ENCODE peak calls at places on chromosomes 16 and 17, in four cellular contexts. One of them, this sample, is unnamed.

GRCh38 chr16:6602401-6602800 is 730.2 kb upstream of the RBFOX1 start:
- DNase-seq in HepG2: no peak
- DNase-seq in WTC11: no peak
- DNase-seq in K562: no peak
- DNase-seq in this sample: no peak

GRCh38 chr16:29720703-29721102 is 25.1 kb downstream of the C16orf54 start:
- DNase-seq in HepG2: peak
- DNase-seq in WTC11: no peak
- DNase-seq in K562: no peak
- DNase-seq in this sample: no peak

GRCh38 chr16:79651363-79651762 is 50.8 kb upstream of the MAF start:
- DNase-seq in HepG2: no peak
- DNase-seq in WTC11: no peak
- DNase-seq in K562: no peak
- DNase-seq in this sample: no peak

GRCh38 chr16:68707341-68708152 is 29.5 kb upstream of the CDH1 start:
- DNase-seq in HepG2: peak
- DNase-seq in WTC11: peak
- DNase-seq in K562: peak
- DNase-seq in this sample: no peak

GRCh38 chr17:74545456-74546230 is at the start of gene CD300C:
- DNase-seq in HepG2: no peak
- DNase-seq in WTC11: no peak
- DNase-seq in K562: no peak
- DNase-seq in this sample: no peak

GRCh38 chr16:2751577-2752034 is 832 bp upstream of the SRRM2 start:
- DNase-seq in HepG2: peak
- DNase-seq in WTC11: peak
- DNase-seq in K562: no peak
- DNase-seq in this sample: no peak

GRCh38 chr16:29811896-29812665 is at the start of gene PRRT2:
- DNase-seq in HepG2: no peak
- DNase-seq in WTC11: peak
- DNase-seq in K562: peak
- DNase-seq in this sample: no peak

GRCh38 chr16:35516551-35516950 is 2057.1 kb downstream of the TP53TG3F start:
- DNase-seq in HepG2: no peak
- DNase-seq in WTC11: no peak
- DNase-seq in K562: no peak
- DNase-seq in this sample: no peak

GRCh38 chr16:71421911-71422310 is 19.9 kb downstream of the TLE7 start:
- DNase-seq in HepG2: peak
- DNase-seq in WTC11: peak
- DNase-seq in K562: peak
- DNase-seq in this sample: no peak

GRCh38 chr17:13114601-13115024 is 96.8 kb upstream of the ELAC2 start:
- DNase-seq in HepG2: peak
- DNase-seq in WTC11: peak
- DNase-seq in K562: peak
- DNase-seq in this sample: no peak

GRCh38 chr17:27247071-27247957 is 46.6 kb upstream of the WSB1 start:
- DNase-seq in HepG2: peak
- DNase-seq in WTC11: no peak
- DNase-seq in K562: no peak
- DNase-seq in this sample: no peak

GRCh38 chr17:319266-319665 is 33.3 kb downstream of the RPH3AL start:
- DNase-seq in HepG2: no peak
- DNase-seq in WTC11: no peak
- DNase-seq in K562: no peak
- DNase-seq in this sample: no peak

GRCh38 chr16:28155293-28155692 is 56.5 kb downstream of the XPO6 start:
- DNase-seq in HepG2: no peak
- DNase-seq in WTC11: no peak
- DNase-seq in K562: no peak
- DNase-seq in this sample: no peak

GRCh38 chr17:63337579-63337978 is 108.5 kb downstream of the CYB561 start:
- DNase-seq in HepG2: no peak
- DNase-seq in WTC11: no peak
- DNase-seq in K562: no peak
- DNase-seq in this sample: no peak

GRCh38 chr17:63338272-63338671 is 107.8 kb downstream of the CYB561 start:
- DNase-seq in HepG2: no peak
- DNase-seq in WTC11: no peak
- DNase-seq in K562: no peak
- DNase-seq in this sample: no peak

GRCh38 chr17:63332286-63332685 is 113.8 kb downstream of the CYB561 start:
- DNase-seq in HepG2: no peak
- DNase-seq in WTC11: no peak
- DNase-seq in K562: no peak
- DNase-seq in this sample: no peak

GRCh38 chr17:63333869-63334268 is 112.2 kb downstream of the CYB561 start:
- DNase-seq in HepG2: no peak
- DNase-seq in WTC11: no peak
- DNase-seq in K562: no peak
- DNase-seq in this sample: no peak

GRCh38 chr17:63335818-63336217 is 110.3 kb downstream of the CYB561 start:
- DNase-seq in HepG2: no peak
- DNase-seq in WTC11: no peak
- DNase-seq in K562: no peak
- DNase-seq in this sample: no peak
- TF ChIP-seq ETV6 in HepG2: no peak
- TF ChIP-seq ETV6 in WTC11: no peak
- TF ChIP-seq ETV6 in K562: no peak
- TF ChIP-seq ETV6 in this sample: no peak

DNA sequence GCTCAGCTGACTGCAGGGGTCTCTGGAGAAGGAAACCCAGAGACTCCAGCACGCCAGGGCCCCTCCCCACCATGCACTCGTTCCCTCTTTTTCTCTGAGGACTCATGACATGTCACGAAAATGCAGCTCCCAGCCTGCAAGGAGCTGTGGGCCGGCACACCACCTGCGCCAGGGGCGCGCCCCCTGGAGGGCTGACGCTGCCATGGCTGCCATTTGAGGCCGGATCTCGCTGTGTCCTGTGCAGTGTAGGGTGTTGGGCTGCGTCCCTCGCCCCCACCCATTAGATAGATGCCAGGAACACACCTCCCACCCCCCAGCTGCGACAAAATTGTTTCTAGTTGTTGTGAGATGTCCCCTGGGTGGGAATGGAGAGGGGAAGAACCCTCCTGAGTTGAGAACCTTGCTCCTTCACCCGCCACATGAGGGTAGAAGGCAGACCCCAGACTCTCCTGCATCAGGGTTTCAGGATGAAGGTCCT is 8.2 kb downstream of the SYNGR2 start:
- DNase-seq in HepG2: no peak
- DNase-seq in WTC11: peak
- DNase-seq in K562: peak
- DNase-seq in this sample: no peak
- TF ChIP-seq ATF2 in HepG2: no peak
- TF ChIP-seq ATF2 in WTC11: no peak
- TF ChIP-seq ATF2 in K562: no peak
- TF ChIP-seq ATF2 in this sample: peak

DNA sequence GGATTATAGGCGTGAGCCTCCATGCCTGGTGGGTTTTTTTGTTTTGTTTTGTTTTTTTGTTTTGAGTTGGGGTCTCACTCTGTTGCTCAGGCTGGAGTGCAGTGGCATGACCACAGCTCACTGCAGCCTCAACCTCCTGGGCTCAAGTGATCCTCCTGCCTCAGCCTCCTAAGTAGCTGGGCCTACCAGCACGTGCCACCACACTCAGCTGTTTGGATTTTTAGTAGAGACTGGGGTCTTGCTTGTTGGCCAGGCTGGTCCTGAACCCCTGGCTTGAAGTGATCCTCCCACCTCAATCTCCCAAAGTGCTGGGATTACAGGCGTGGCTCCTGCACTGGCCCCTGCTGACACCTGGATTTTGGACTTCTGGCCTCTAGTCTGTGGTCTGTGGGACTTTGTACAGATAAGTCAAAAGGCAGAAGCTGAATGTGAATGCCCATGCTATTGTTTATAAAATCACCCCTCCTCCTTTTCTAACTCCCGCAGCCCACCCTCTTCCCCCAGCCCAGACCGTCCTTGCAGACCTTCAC is 5.7 kb downstream of the SNAI3 start:
- DNase-seq in HepG2: no peak
- DNase-seq in WTC11: no peak
- DNase-seq in K562: no peak
- DNase-seq in this sample: no peak
- TF ChIP-seq ETV6 in HepG2: no peak
- TF ChIP-seq ETV6 in WTC11: no peak
- TF ChIP-seq ETV6 in K562: no peak
- TF ChIP-seq ETV6 in this sample: no peak

GRCh38 chr17:42345396-42346078 is 42.7 kb downstream of the STAT3 start:
- DNase-seq in HepG2: no peak
- DNase-seq in WTC11: no peak
- DNase-seq in K562: no peak
- DNase-seq in this sample: no peak

GRCh38 chr17:42347606-42348005 is 40.6 kb downstream of the STAT3 start:
- DNase-seq in HepG2: no peak
- DNase-seq in WTC11: no peak
- DNase-seq in K562: no peak
- DNase-seq in this sample: no peak

GRCh38 chr17:42346473-42346872 is 41.8 kb downstream of the STAT3 start:
- DNase-seq in HepG2: no peak
- DNase-seq in WTC11: no peak
- DNase-seq in K562: no peak
- DNase-seq in this sample: no peak

GRCh38 chr17:42348104-42348503 is 40.1 kb downstream of the STAT3 start:
- DNase-seq in HepG2: no peak
- DNase-seq in WTC11: no peak
- DNase-seq in K562: no peak
- DNase-seq in this sample: no peak

DNA sequence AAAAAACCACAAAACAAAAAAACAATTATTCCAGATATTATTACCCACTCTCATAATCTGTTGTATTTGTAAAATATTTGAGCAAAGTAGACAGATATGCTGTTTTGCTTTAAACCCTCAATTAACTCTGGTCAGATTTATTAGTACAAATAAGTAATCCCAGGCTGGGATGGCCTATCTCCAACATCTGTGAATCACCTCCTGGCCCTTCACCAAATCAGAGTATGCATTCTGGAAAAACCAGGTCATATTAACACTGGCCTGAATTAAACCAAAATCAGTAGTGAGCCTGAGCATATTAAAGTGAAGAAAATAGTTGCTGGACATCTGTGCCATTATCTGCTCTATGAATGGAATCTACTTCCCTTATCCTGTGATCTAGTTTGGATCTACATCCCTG is 41.0 kb downstream of the STAT3 start:
- DNase-seq in HepG2: no peak
- DNase-seq in WTC11: no peak
- DNase-seq in K562: no peak
- DNase-seq in this sample: no peak
- TF ChIP-seq ATF2 in HepG2: no peak
- TF ChIP-seq ATF2 in WTC11: no peak
- TF ChIP-seq ATF2 in K562: no peak
- TF ChIP-seq ATF2 in this sample: no peak

GRCh38 chr16:47211218-47211617 is 67.5 kb upstream of the NETO2 start:
- DNase-seq in HepG2: no peak
- DNase-seq in WTC11: no peak
- DNase-seq in K562: no peak
- DNase-seq in this sample: no peak
- TF ChIP-seq ETV6 in HepG2: no peak
- TF ChIP-seq ETV6 in WTC11: no peak
- TF ChIP-seq ETV6 in K562: no peak
- TF ChIP-seq ETV6 in this sample: no peak

GRCh38 chr16:31697744-31698125 is 170.0 kb downstream of the AHSP start:
- DNase-seq in HepG2: no peak
- DNase-seq in WTC11: no peak
- DNase-seq in K562: no peak
- DNase-seq in this sample: no peak

GRCh38 chr16:31698901-31699300 is 171.2 kb downstream of the AHSP start:
- DNase-seq in HepG2: no peak
- DNase-seq in WTC11: no peak
- DNase-seq in K562: no peak
- DNase-seq in this sample: no peak

GRCh38 chr16:31699601-31700000 is 171.9 kb downstream of the AHSP start:
- DNase-seq in HepG2: no peak
- DNase-seq in WTC11: no peak
- DNase-seq in K562: no peak
- DNase-seq in this sample: no peak

GRCh38 chr16:31695667-31696066 is 168.0 kb downstream of the AHSP start:
- DNase-seq in HepG2: no peak
- DNase-seq in WTC11: no peak
- DNase-seq in K562: no peak
- DNase-seq in this sample: no peak

DNA sequence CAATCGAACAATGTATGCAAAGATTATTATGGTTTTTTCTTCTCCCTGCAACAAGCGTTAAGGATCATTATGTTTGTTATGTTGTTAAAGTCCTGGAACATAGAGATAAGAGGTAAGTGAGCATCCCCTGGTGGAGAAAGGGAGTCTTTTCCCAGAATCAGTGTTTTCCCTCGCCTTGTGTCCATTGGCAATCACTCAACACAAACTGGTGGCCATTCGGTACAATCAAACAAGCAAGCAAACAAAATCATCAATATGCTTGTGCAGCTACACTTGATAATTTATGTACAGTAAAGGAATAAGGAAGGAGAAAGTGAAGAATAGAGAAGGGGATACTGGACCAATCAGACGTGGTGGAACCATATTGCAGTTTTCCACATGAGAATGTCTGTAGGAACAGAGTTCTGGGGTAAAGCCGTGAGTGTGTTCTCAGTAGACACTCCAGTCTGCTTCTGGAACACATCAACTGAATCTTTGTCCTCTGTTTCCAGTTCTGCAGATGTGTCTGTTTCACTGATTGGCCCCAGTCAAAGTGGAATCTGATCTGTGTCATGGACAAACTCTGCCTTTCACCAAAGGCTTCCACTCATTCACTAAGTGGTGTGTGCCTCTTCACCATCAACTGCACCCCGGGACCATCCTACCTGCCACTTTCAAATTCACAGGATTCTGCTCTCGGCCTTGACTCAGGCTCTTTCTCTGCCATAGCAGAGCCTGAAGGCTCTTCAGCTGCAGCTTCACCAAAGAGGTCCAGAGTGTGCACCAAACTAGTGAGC is 169.5 kb downstream of the AHSP start:
- DNase-seq in HepG2: peak
- DNase-seq in WTC11: no peak
- DNase-seq in K562: peak
- DNase-seq in this sample: no peak
- TF ChIP-seq ATF2 in HepG2: no peak
- TF ChIP-seq ATF2 in WTC11: no peak
- TF ChIP-seq ATF2 in K562: no peak
- TF ChIP-seq ATF2 in this sample: no peak

This sample was measured in GM12878.